ENCODE peak calls at places on chromosome 16, in five cellular contexts. O is SW 1271; T is amniotic epithelial cell; F is stimulated activated CD4-positive, alpha-beta T cell treated with anti-CD3 and anti-CD28 coated beads, Interleukin-4, amount 100 ng/mL, for 24 hours; G is uterus. I is an unnamed sample.

GRCh38 chr16:87246269-87247065 is 70.7 kb downstream of the C16orf95 start:
- DNase-seq in F (no peak), T (no peak), O (no peak), G (no peak), I (no peak)

GRCh38 chr16:4894276-4895150 is 42.4 kb downstream of the PPL start:
- DNase-seq in O (no peak), F (no peak), G (no peak), T (no peak), I (no peak)

GRCh38 chr16:81483064-81483969 is 38.7 kb downstream of the CMIP start:
- DNase-seq in F (no peak), T (peak), O (no peak), G (no peak), I (no peak)

GRCh38 chr16:72677662-72678447 is 370.1 kb downstream of the ZFHX3 start:
- DNase-seq in G (no peak), T (peak), F (no peak), O (no peak), I (no peak)

GRCh38 chr16:55471448-55472097 is 7.4 kb upstream of the MMP2 start:
- DNase-seq in G (no peak), T (peak), F (no peak), O (peak), I (no peak)

GRCh38 chr16:814974-815373 is 14.4 kb upstream of the GNG13 start:
- DNase-seq in G (no peak), F (no peak), O (no peak), T (peak), I (no peak)

GRCh38 chr16:14354561-14355351 is 275.3 kb downstream of the PARN start:
- DNase-seq in T (peak), G (no peak), O (no peak), F (peak), I (no peak)

GRCh38 chr16:22075043-22075757 is 17.1 kb upstream of the VWA3A start:
- DNase-seq in T (no peak), O (no peak), F (no peak), G (no peak), I (no peak)

GRCh38 chr16:57818377-57819055 is 16.2 kb upstream of the KIFC3 start:
- DNase-seq in G (no peak), T (no peak), O (no peak), F (no peak), I (no peak)

GRCh38 chr16:13307861-13308260 is 406.5 kb downstream of the SHISA9 start:
- DNase-seq in T (no peak), G (no peak), F (no peak), O (no peak), I (no peak)

GRCh38 chr16:11796227-11797165 is 562 bp downstream of the ZC3H7A start:
- DNase-seq in F (peak), G (peak), T (peak), O (peak), I (no peak)

GRCh38 chr16:19874816-19875546 is 9.7 kb downstream of the GPRC5B start:
- DNase-seq in F (no peak), G (no peak), O (no peak), T (no peak), I (no peak)

GRCh38 chr16:81313731-81314602 is 795 bp upstream of the GAN start:
- DNase-seq in O (no peak), T (no peak), G (no peak), F (peak), I (no peak)

GRCh38 chr16:85888405-85889331 is 10.3 kb upstream of the IRF8 start:
- DNase-seq in G (no peak), O (peak), F (peak), T (peak), I (no peak)

GRCh38 chr16:54244061-54244886 is 42.3 kb downstream of the IRX3 start:
- DNase-seq in F (no peak), O (no peak), G (no peak), T (no peak), I (no peak)

GRCh38 chr16:57986196-57986595 is 14.3 kb downstream of the ZNF319 start:
- DNase-seq in G (no peak), F (no peak), T (no peak), O (no peak), I (no peak)

GRCh38 chr16:47158991-47159390 is 15.2 kb upstream of the NETO2 start:
- DNase-seq in F (no peak), O (no peak), G (no peak), T (no peak), I (no peak)

GRCh38 chr16:23869052-23869451 is 33.3 kb downstream of the PRKCB start:
- DNase-seq in T (no peak), G (no peak), F (no peak), O (no peak), I (no peak)

GRCh38 chr16:82655315-82655714 is 28.5 kb downstream of the CDH13 start:
- DNase-seq in T (peak), F (peak), G (peak), O (peak), I (peak)

GRCh38 chr16:2508722-2509400 is 4.9 kb upstream of the ATP6V0C start:
- DNase-seq in O (no peak), G (no peak), T (no peak), F (no peak), I (no peak)

GRCh38 chr16:31181102-31181830 is 1.3 kb downstream of the FUS start:
- DNase-seq in F (peak), T (peak), O (peak), G (peak), I (no peak)

GRCh38 chr16:30350134-30350871 is 4.8 kb downstream of the CD2BP2 start:
- DNase-seq in O (no peak), F (peak), G (no peak), T (peak), I (no peak)

I was measured in T follicular helper cell.